ENCODE peak calls at places on chromosome 21, in ten cellular contexts. One of them, this sample, is unnamed. For H3K36me3 and H3K27me3, the result is how much of the 10 kb centered on the place peaks cover.

GRCh38 chr21:45361033-45361997 is 43.6 kb upstream of the COL18A1 start:
- DNase-seq in K562: no peak
- DNase-seq in effector memory CD4-positive, alpha-beta T cell: no peak
- DNase-seq in tibial nerve: no peak
- DNase-seq in ovary: no peak
- DNase-seq in GM23338: peak
- DNase-seq in CD8-positive, alpha-beta T cell: no peak
- DNase-seq in transverse colon: no peak
- DNase-seq in body of pancreas: no peak
- DNase-seq in cardiac muscle cell: no peak
- DNase-seq in this sample: peak

GRCh38 chr21:18725653-18726052 is 322.1 kb upstream of the TMPRSS15 start:
- DNase-seq in CD8-positive, alpha-beta T cell: no peak
- DNase-seq in cardiac muscle cell: peak
- DNase-seq in K562: no peak
- DNase-seq in ovary: no peak
- DNase-seq in effector memory CD4-positive, alpha-beta T cell: no peak
- DNase-seq in transverse colon: no peak
- DNase-seq in tibial nerve: no peak
- DNase-seq in GM23338: peak
- DNase-seq in body of pancreas: no peak
- DNase-seq in this sample: peak

GRCh38 chr21:25733859-25734653 is 648 bp downstream of the ATP5PF start:
- DNase-seq in ovary: no peak
- DNase-seq in CD8-positive, alpha-beta T cell: peak
- DNase-seq in tibial nerve: no peak
- DNase-seq in K562: peak
- DNase-seq in effector memory CD4-positive, alpha-beta T cell: no peak
- DNase-seq in cardiac muscle cell: peak
- DNase-seq in transverse colon: no peak
- DNase-seq in body of pancreas: no peak
- DNase-seq in GM23338: peak
- DNase-seq in this sample: no peak

GRCh38 chr21:15159382-15160020 is 94.7 kb upstream of the NRIP1 start:
- DNase-seq in ovary: no peak
- DNase-seq in body of pancreas: no peak
- DNase-seq in cardiac muscle cell: no peak
- DNase-seq in CD8-positive, alpha-beta T cell: no peak
- DNase-seq in transverse colon: no peak
- DNase-seq in K562: no peak
- DNase-seq in tibial nerve: no peak
- DNase-seq in effector memory CD4-positive, alpha-beta T cell: no peak
- DNase-seq in GM23338: no peak
- DNase-seq in this sample: no peak

GRCh38 chr21:39319814-39320332 is 6.4 kb upstream of the BRWD1 start:
- DNase-seq in transverse colon: no peak
- DNase-seq in GM23338: no peak
- DNase-seq in ovary: no peak
- DNase-seq in cardiac muscle cell: peak
- DNase-seq in effector memory CD4-positive, alpha-beta T cell: no peak
- DNase-seq in K562: peak
- DNase-seq in CD8-positive, alpha-beta T cell: no peak
- DNase-seq in body of pancreas: no peak
- DNase-seq in tibial nerve: no peak
- DNase-seq in this sample: no peak

GRCh38 chr21:44487831-44488230 is 32.5 kb downstream of the LRRC3 start:
- DNase-seq in cardiac muscle cell: no peak
- DNase-seq in ovary: no peak
- DNase-seq in body of pancreas: no peak
- DNase-seq in transverse colon: no peak
- DNase-seq in GM23338: peak
- DNase-seq in K562: peak
- DNase-seq in tibial nerve: no peak
- DNase-seq in CD8-positive, alpha-beta T cell: peak
- DNase-seq in effector memory CD4-positive, alpha-beta T cell: no peak
- DNase-seq in this sample: peak

GRCh38 chr21:31493350-31493880 is 149.4 kb upstream of the TIAM1 start:
- DNase-seq in GM23338: no peak
- DNase-seq in CD8-positive, alpha-beta T cell: no peak
- DNase-seq in cardiac muscle cell: no peak
- DNase-seq in effector memory CD4-positive, alpha-beta T cell: no peak
- DNase-seq in ovary: no peak
- DNase-seq in K562: no peak
- DNase-seq in body of pancreas: no peak
- DNase-seq in transverse colon: no peak
- DNase-seq in tibial nerve: no peak
- DNase-seq in this sample: no peak

GRCh38 chr21:38995071-38995669 is 188.1 kb downstream of the PSMG1 start:
- DNase-seq in ovary: no peak
- DNase-seq in cardiac muscle cell: no peak
- DNase-seq in K562: no peak
- DNase-seq in GM23338: no peak
- DNase-seq in effector memory CD4-positive, alpha-beta T cell: no peak
- DNase-seq in body of pancreas: no peak
- DNase-seq in transverse colon: no peak
- DNase-seq in CD8-positive, alpha-beta T cell: no peak
- DNase-seq in tibial nerve: no peak
- DNase-seq in this sample: no peak

GRCh38 chr21:36703626-36704280 is 4.8 kb downstream of the SIM2 start:
- DNase-seq in CD8-positive, alpha-beta T cell: no peak
- DNase-seq in ovary: no peak
- DNase-seq in GM23338: no peak
- DNase-seq in body of pancreas: no peak
- DNase-seq in cardiac muscle cell: no peak
- DNase-seq in transverse colon: no peak
- DNase-seq in tibial nerve: no peak
- DNase-seq in effector memory CD4-positive, alpha-beta T cell: no peak
- DNase-seq in K562: no peak
- DNase-seq in this sample: peak

GRCh38 chr21:36705679-36706481 is 7.0 kb downstream of the SIM2 start:
- DNase-seq in effector memory CD4-positive, alpha-beta T cell: no peak
- DNase-seq in GM23338: peak
- DNase-seq in body of pancreas: no peak
- DNase-seq in cardiac muscle cell: no peak
- DNase-seq in CD8-positive, alpha-beta T cell: no peak
- DNase-seq in tibial nerve: no peak
- DNase-seq in ovary: no peak
- DNase-seq in K562: no peak
- DNase-seq in transverse colon: no peak
- DNase-seq in this sample: peak

GRCh38 chr21:36706482-36706852 is 7.6 kb downstream of the SIM2 start:
- DNase-seq in ovary: no peak
- DNase-seq in body of pancreas: no peak
- DNase-seq in K562: no peak
- DNase-seq in transverse colon: no peak
- DNase-seq in CD8-positive, alpha-beta T cell: no peak
- DNase-seq in cardiac muscle cell: no peak
- DNase-seq in GM23338: no peak
- DNase-seq in tibial nerve: no peak
- DNase-seq in effector memory CD4-positive, alpha-beta T cell: no peak
- DNase-seq in this sample: peak

GRCh38 chr21:36704281-36704957 is 5.5 kb downstream of the SIM2 start:
- DNase-seq in cardiac muscle cell: no peak
- DNase-seq in effector memory CD4-positive, alpha-beta T cell: no peak
- DNase-seq in body of pancreas: no peak
- DNase-seq in tibial nerve: no peak
- DNase-seq in transverse colon: no peak
- DNase-seq in ovary: no peak
- DNase-seq in CD8-positive, alpha-beta T cell: no peak
- DNase-seq in K562: no peak
- DNase-seq in GM23338: peak
- DNase-seq in this sample: peak

GRCh38 chr21:36704958-36705678 is 6.2 kb downstream of the SIM2 start:
- DNase-seq in transverse colon: no peak
- DNase-seq in GM23338: peak
- DNase-seq in body of pancreas: no peak
- DNase-seq in tibial nerve: no peak
- DNase-seq in CD8-positive, alpha-beta T cell: no peak
- DNase-seq in ovary: no peak
- DNase-seq in cardiac muscle cell: no peak
- DNase-seq in K562: no peak
- DNase-seq in effector memory CD4-positive, alpha-beta T cell: no peak
- DNase-seq in this sample: peak
- H3K4me3 ChIP-seq in transverse colon: no peak
- H3K4me3 ChIP-seq in GM23338: peak
- H3K4me3 ChIP-seq in body of pancreas: no peak
- H3K4me3 ChIP-seq in tibial nerve: no peak
- H3K4me3 ChIP-seq in CD8-positive, alpha-beta T cell: no peak
- H3K4me3 ChIP-seq in ovary: no peak
- H3K4me3 ChIP-seq in cardiac muscle cell: no peak
- H3K4me3 ChIP-seq in K562: no peak
- H3K4me3 ChIP-seq in effector memory CD4-positive, alpha-beta T cell: no peak
- H3K4me3 ChIP-seq in this sample: peak

DNA sequence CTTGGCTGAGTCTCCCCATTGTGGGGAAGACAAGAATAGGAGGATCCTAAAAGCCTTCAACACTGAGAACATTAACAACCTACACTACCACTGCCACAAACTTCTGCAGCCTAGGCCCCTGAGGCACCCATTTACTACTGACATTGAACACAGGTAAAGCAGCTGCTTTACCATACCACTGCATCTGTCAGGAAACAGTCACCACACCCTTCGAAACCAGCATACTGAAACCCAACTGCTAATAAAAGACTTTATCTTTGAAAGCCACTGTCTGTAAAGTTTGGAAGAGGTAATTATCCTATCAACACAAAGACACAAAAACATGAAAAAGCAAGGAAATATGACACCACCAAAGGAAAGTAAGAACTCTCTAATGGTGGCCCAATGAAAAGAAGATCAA is 7.4 kb downstream of the IFNAR1 start:
- DNase-seq in effector memory CD4-positive, alpha-beta T cell: no peak
- DNase-seq in CD8-positive, alpha-beta T cell: no peak
- DNase-seq in cardiac muscle cell: no peak
- DNase-seq in ovary: no peak
- DNase-seq in GM23338: no peak
- DNase-seq in K562: peak
- DNase-seq in transverse colon: no peak
- DNase-seq in tibial nerve: no peak
- DNase-seq in body of pancreas: no peak
- DNase-seq in this sample: no peak
- H3K36me3 ChIP-seq in effector memory CD4-positive, alpha-beta T cell: under half
- H3K36me3 ChIP-seq in CD8-positive, alpha-beta T cell: under half
- H3K36me3 ChIP-seq in cardiac muscle cell: under half
- H3K36me3 ChIP-seq in ovary: under half
- H3K36me3 ChIP-seq in GM23338: under half
- H3K36me3 ChIP-seq in K562: under half
- H3K36me3 ChIP-seq in transverse colon: under half
- H3K36me3 ChIP-seq in tibial nerve: under half
- H3K36me3 ChIP-seq in body of pancreas: under half
- H3K36me3 ChIP-seq in this sample: under half

GRCh38 chr21:41680444-41681335 is 86.2 kb downstream of the RIPK4 start:
- DNase-seq in tibial nerve: no peak
- DNase-seq in ovary: no peak
- DNase-seq in GM23338: peak
- DNase-seq in body of pancreas: no peak
- DNase-seq in transverse colon: no peak
- DNase-seq in CD8-positive, alpha-beta T cell: no peak
- DNase-seq in K562: no peak
- DNase-seq in cardiac muscle cell: no peak
- DNase-seq in effector memory CD4-positive, alpha-beta T cell: no peak
- DNase-seq in this sample: no peak

GRCh38 chr21:41678016-41678935 is 88.6 kb downstream of the RIPK4 start:
- DNase-seq in transverse colon: peak
- DNase-seq in GM23338: peak
- DNase-seq in body of pancreas: peak
- DNase-seq in K562: no peak
- DNase-seq in ovary: no peak
- DNase-seq in CD8-positive, alpha-beta T cell: no peak
- DNase-seq in tibial nerve: no peak
- DNase-seq in cardiac muscle cell: peak
- DNase-seq in effector memory CD4-positive, alpha-beta T cell: no peak
- DNase-seq in this sample: no peak

GRCh38 chr21:41681336-41681801 is 85.5 kb downstream of the RIPK4 start:
- DNase-seq in CD8-positive, alpha-beta T cell: no peak
- DNase-seq in body of pancreas: peak
- DNase-seq in tibial nerve: no peak
- DNase-seq in cardiac muscle cell: no peak
- DNase-seq in GM23338: no peak
- DNase-seq in ovary: no peak
- DNase-seq in effector memory CD4-positive, alpha-beta T cell: no peak
- DNase-seq in transverse colon: peak
- DNase-seq in K562: no peak
- DNase-seq in this sample: no peak

GRCh38 chr21:41677671-41678015 is 89.2 kb downstream of the RIPK4 start:
- DNase-seq in K562: no peak
- DNase-seq in CD8-positive, alpha-beta T cell: no peak
- DNase-seq in GM23338: no peak
- DNase-seq in cardiac muscle cell: no peak
- DNase-seq in tibial nerve: no peak
- DNase-seq in ovary: no peak
- DNase-seq in transverse colon: no peak
- DNase-seq in body of pancreas: peak
- DNase-seq in effector memory CD4-positive, alpha-beta T cell: no peak
- DNase-seq in this sample: no peak

DNA sequence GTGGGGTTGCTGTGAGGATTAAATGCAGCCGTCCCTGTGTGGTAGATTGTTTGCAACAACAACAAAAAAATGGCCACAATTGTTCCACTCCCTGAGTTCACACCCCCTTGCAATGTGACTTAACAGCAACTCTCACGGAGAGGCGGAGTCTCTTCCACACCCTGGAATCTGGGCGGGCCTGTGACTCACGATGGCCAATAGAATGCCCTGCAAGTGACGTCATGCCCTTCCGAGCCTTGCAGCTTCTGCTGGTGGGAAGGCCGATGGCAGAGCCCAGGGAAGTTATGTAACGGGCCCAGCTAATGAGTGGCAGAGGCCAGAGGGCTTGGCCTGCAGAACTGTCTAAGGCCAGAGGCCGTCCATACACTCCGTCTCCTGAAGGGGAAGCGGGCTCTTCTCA is 87.9 kb downstream of the RIPK4 start:
- DNase-seq in body of pancreas: peak
- DNase-seq in K562: peak
- DNase-seq in transverse colon: peak
- DNase-seq in effector memory CD4-positive, alpha-beta T cell: no peak
- DNase-seq in GM23338: peak
- DNase-seq in cardiac muscle cell: peak
- DNase-seq in ovary: peak
- DNase-seq in tibial nerve: peak
- DNase-seq in CD8-positive, alpha-beta T cell: no peak
- DNase-seq in this sample: peak
- H3K27me3 ChIP-seq in body of pancreas: under half
- H3K27me3 ChIP-seq in K562: half or more
- H3K27me3 ChIP-seq in transverse colon: under half
- H3K27me3 ChIP-seq in effector memory CD4-positive, alpha-beta T cell: under half
- H3K27me3 ChIP-seq in GM23338: under half
- H3K27me3 ChIP-seq in cardiac muscle cell: under half
- H3K27me3 ChIP-seq in ovary: under half
- H3K27me3 ChIP-seq in tibial nerve: under half
- H3K27me3 ChIP-seq in CD8-positive, alpha-beta T cell: under half
- H3K27me3 ChIP-seq in this sample: under half

GRCh38 chr21:33643658-33644311 is 1.5 kb downstream of the ITSN1 start:
- DNase-seq in body of pancreas: no peak
- DNase-seq in ovary: no peak
- DNase-seq in tibial nerve: no peak
- DNase-seq in transverse colon: no peak
- DNase-seq in GM23338: peak
- DNase-seq in effector memory CD4-positive, alpha-beta T cell: no peak
- DNase-seq in K562: no peak
- DNase-seq in cardiac muscle cell: peak
- DNase-seq in CD8-positive, alpha-beta T cell: no peak
- DNase-seq in this sample: no peak

GRCh38 chr21:33642896-33643657 is 776 bp downstream of the ITSN1 start:
- DNase-seq in K562: peak
- DNase-seq in effector memory CD4-positive, alpha-beta T cell: no peak
- DNase-seq in tibial nerve: no peak
- DNase-seq in ovary: peak
- DNase-seq in cardiac muscle cell: peak
- DNase-seq in CD8-positive, alpha-beta T cell: no peak
- DNase-seq in transverse colon: peak
- DNase-seq in body of pancreas: peak
- DNase-seq in GM23338: peak
- DNase-seq in this sample: peak

GRCh38 chr21:33645730-33646129 is 3.4 kb downstream of the ITSN1 start:
- DNase-seq in effector memory CD4-positive, alpha-beta T cell: no peak
- DNase-seq in K562: no peak
- DNase-seq in GM23338: no peak
- DNase-seq in body of pancreas: no peak
- DNase-seq in tibial nerve: no peak
- DNase-seq in CD8-positive, alpha-beta T cell: no peak
- DNase-seq in cardiac muscle cell: no peak
- DNase-seq in ovary: no peak
- DNase-seq in transverse colon: no peak
- DNase-seq in this sample: no peak

GRCh38 chr21:33642027-33642895 is at the start of gene ITSN1:
- DNase-seq in tibial nerve: peak
- DNase-seq in GM23338: peak
- DNase-seq in CD8-positive, alpha-beta T cell: peak
- DNase-seq in transverse colon: peak
- DNase-seq in K562: peak
- DNase-seq in effector memory CD4-positive, alpha-beta T cell: peak
- DNase-seq in ovary: peak
- DNase-seq in body of pancreas: peak
- DNase-seq in cardiac muscle cell: peak
- DNase-seq in this sample: peak

DNA sequence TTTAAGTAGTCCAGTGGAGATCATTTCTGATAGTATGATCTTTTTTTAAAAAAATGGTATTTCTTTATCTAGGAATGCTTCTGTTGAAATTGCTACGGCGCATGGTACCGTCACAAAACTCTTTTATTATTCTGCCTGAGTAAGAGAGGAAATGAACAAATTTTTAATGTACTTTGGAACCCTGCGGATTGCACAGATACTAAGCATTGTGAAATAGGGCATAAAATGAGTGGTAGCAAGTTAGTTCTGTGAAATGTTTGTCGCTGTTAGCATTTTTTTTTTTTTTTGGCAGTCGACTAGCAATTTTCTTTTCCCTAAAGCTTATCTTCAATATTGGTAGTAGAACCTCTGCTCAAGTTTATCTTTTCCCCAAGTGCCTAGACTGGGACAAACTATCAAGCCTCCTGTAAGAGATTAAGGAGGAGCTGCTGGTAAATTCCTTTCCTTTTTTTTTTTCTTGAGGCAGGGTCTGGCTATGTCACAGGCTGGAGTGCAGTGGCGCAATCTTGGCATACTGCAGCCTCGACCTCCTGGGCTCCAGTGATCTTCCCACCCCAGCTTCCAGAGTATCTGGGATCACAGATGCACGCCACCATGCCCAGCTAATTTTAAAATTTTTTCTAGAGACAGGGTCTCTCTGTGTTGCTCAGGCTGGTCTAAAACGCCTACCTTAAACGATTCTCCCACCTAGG is 2.2 kb downstream of the ITSN1 start:
- DNase-seq in CD8-positive, alpha-beta T cell: no peak
- DNase-seq in transverse colon: no peak
- DNase-seq in body of pancreas: no peak
- DNase-seq in effector memory CD4-positive, alpha-beta T cell: no peak
- DNase-seq in ovary: no peak
- DNase-seq in tibial nerve: no peak
- DNase-seq in cardiac muscle cell: no peak
- DNase-seq in K562: no peak
- DNase-seq in GM23338: peak
- DNase-seq in this sample: no peak
- H3K4me3 ChIP-seq in CD8-positive, alpha-beta T cell: no peak
- H3K4me3 ChIP-seq in transverse colon: peak
- H3K4me3 ChIP-seq in body of pancreas: no peak
- H3K4me3 ChIP-seq in effector memory CD4-positive, alpha-beta T cell: no peak
- H3K4me3 ChIP-seq in ovary: peak
- H3K4me3 ChIP-seq in tibial nerve: peak
- H3K4me3 ChIP-seq in cardiac muscle cell: peak
- H3K4me3 ChIP-seq in K562: no peak
- H3K4me3 ChIP-seq in GM23338: peak
- H3K4me3 ChIP-seq in this sample: no peak